ENCODE peak calls at places on chromosomes 2 and 18, in five cellular contexts. H is A549, K is endothelial cell of umbilical vein, J is K562, W is H1. X is an unnamed sample.
A peak's percentile ranks its signal among the peaks of the same experiment; 100 is the strongest.

GRCh38 chr2:36394804-36395203 is 39.2 kb downstream of the CRIM1 start:
- DNase-seq in H (peak; percentile 75), K (no peak), J (no peak), W (no peak), X (no peak)

GRCh38 chr2:35973132-35973736 is 382.3 kb upstream of the CRIM1 start:
- DNase-seq in H (peak; percentile 51), K (peak; percentile 78), J (no peak), W (no peak), X (peak; percentile 46)

GRCh38 chr2:65562890-65563289 is 130.5 kb upstream of the SPRED2 start:
- DNase-seq in H (no peak), K (no peak), J (no peak), W (no peak), X (no peak)

GRCh38 chr2:182818541-182819308 is 47.7 kb downstream of the FRZB start:
- DNase-seq in H (no peak), K (no peak), J (no peak), W (no peak), X (no peak)

GRCh38 chr2:26170795-26171194 is 2.1 kb upstream of the GAREM2 start:
- DNase-seq in H (no peak), K (no peak), J (no peak), W (no peak), X (no peak)

GRCh38 chr2:43038034-43038719 is 188.2 kb downstream of the ZFP36L2 start:
- DNase-seq in H (no peak), K (no peak), J (peak; percentile 71), W (no peak), X (peak; percentile 55)

GRCh38 chr2:102979429-102979828 is 217.6 kb downstream of the TMEM182 start:
- DNase-seq in H (no peak), K (no peak), J (no peak), W (no peak), X (no peak)

GRCh38 chr18:3062798-3063563 is 50.0 kb upstream of the LPIN2 start:
- DNase-seq in H (peak; percentile 42), K (peak; percentile 46), J (peak; percentile 80), W (peak; percentile 83), X (peak; percentile 72)

GRCh38 chr18:36813111-36813752 is 15.6 kb downstream of the TPGS2 start:
- DNase-seq in H (no peak), K (no peak), J (no peak), W (no peak), X (no peak)

GRCh38 chr2:79292231-79292785 is 132.8 kb upstream of the REG3A start:
- DNase-seq in H (no peak), K (no peak), J (no peak), W (no peak), X (no peak)

GRCh38 chr18:10682368-10682714 is 156.5 kb downstream of the NAPG start:
- DNase-seq in H (peak; percentile 5), K (no peak), J (peak; percentile 28), W (no peak), X (no peak)

GRCh38 chr2:19863303-19864041 is 38.3 kb downstream of the TTC32 start:
- DNase-seq in H (peak; percentile 70), K (peak; percentile 55), J (peak; percentile 74), W (peak; percentile 99), X (peak; percentile 76)

GRCh38 chr2:70360661-70361316 is 58.9 kb upstream of the FAM136A start:
- DNase-seq in H (peak; percentile 66), K (no peak), J (peak; percentile 23), W (no peak), X (no peak)

GRCh38 chr18:41457730-41458129 is 497.3 kb upstream of the PIK3C3 start:
- DNase-seq in H (no peak), K (no peak), J (no peak), W (no peak), X (no peak)

GRCh38 chr18:25561923-25562322 is 210.0 kb upstream of the ZNF521 start:
- DNase-seq in H (peak; percentile 2), K (peak; percentile 15), J (peak; percentile 26), W (no peak), X (peak; percentile 12)

GRCh38 chr18:22332590-22332989 is 85.1 kb downstream of the CTAGE1 start:
- DNase-seq in H (peak; percentile 35), K (no peak), J (peak; percentile 59), W (peak; percentile 75), X (peak; percentile 5)

GRCh38 chr2:170425291-170425751 is 247.4 kb downstream of the MYO3B start:
- DNase-seq in H (no peak), K (no peak), J (no peak), W (no peak), X (peak; percentile 25)

GRCh38 chr2:63195310-63195709 is 144.7 kb downstream of the OTX1 start:
- DNase-seq in H (no peak), K (no peak), J (no peak), W (no peak), X (no peak)

GRCh38 chr2:231960810-231961348 is 634 bp upstream of the DIS3L2 start:
- DNase-seq in H (no peak), K (no peak), J (no peak), W (no peak), X (no peak)

GRCh38 chr2:216942016-216942415 is 82.2 kb upstream of the TNP1 start:
- DNase-seq in H (no peak), K (no peak), J (no peak), W (no peak), X (no peak)

GRCh38 chr2:101399001-101399794 is 11.9 kb upstream of the CREG2 start:
- DNase-seq in H (no peak), K (no peak), J (no peak), W (no peak), X (no peak)

GRCh38 chr2:197125000-197125399 is 185.6 kb downstream of the ANKRD44 start:
- DNase-seq in H (no peak), K (no peak), J (no peak), W (no peak), X (no peak)

GRCh38 chr2:237435844-237436590 is 22.1 kb upstream of the COL6A3 start:
- DNase-seq in H (peak; percentile 23), K (no peak), J (no peak), W (no peak), X (no peak)

GRCh38 chr2:200814276-200814815 is 2.6 kb downstream of the BZW1 start:
- DNase-seq in H (no peak), K (no peak), J (no peak), W (no peak), X (no peak)

GRCh38 chr2:49240608-49241007 is 86.3 kb upstream of the FSHR start:
- DNase-seq in H (peak; percentile 14), K (no peak), J (no peak), W (no peak), X (peak; percentile 54)

GRCh38 chr2:169768262-169768995 is 30.2 kb upstream of the SSB start:
- DNase-seq in H (no peak), K (no peak), J (no peak), W (no peak), X (no peak)

GRCh38 chr18:8685141-8685913 is 20.0 kb upstream of the MTCL1 start:
- DNase-seq in H (no peak), K (no peak), J (no peak), W (no peak), X (no peak)

GRCh38 chr2:181304011-181304844 is 153.0 kb upstream of the ITGA4 start:
- DNase-seq in H (no peak), K (no peak), J (no peak), W (no peak), X (no peak)

GRCh38 chr2:205685314-205686230 is 3.3 kb downstream of the NRP2 start:
- DNase-seq in H (peak; percentile 60), K (peak; percentile 40), J (no peak), W (peak; percentile 78), X (no peak)

GRCh38 chr2:127398239-127398590 is 10.4 kb upstream of the MAP3K2 start:
- DNase-seq in H (peak; percentile 84), K (peak; percentile 91), J (peak; percentile 93), W (no peak), X (peak; percentile 78)

GRCh38 chr2:235979753-235980459 is 188.3 kb downstream of the GBX2 start:
- DNase-seq in H (no peak), K (no peak), J (no peak), W (no peak), X (no peak)

GRCh38 chr2:11995381-11995947 is 249.0 kb downstream of the LPIN1 start:
- DNase-seq in H (no peak), K (peak; percentile 30), J (no peak), W (no peak), X (no peak)

GRCh38 chr18:63590368-63590767 is 3.2 kb downstream of the SERPINB13 start:
- DNase-seq in H (no peak), K (no peak), J (no peak), W (no peak), X (no peak)

GRCh38 chr2:27520316-27520715 is 23.7 kb downstream of the GCKR start:
- DNase-seq in H (no peak), K (no peak), J (no peak), W (no peak), X (no peak)

GRCh38 chr2:74026674-74027294 is 42.1 kb downstream of the TET3 start:
- DNase-seq in H (no peak), K (no peak), J (no peak), W (no peak), X (no peak)

GRCh38 chr2:74027496-74027895 is 42.8 kb downstream of the TET3 start:
- DNase-seq in H (no peak), K (no peak), J (no peak), W (no peak), X (no peak)

GRCh38 chr2:74025971-74026612 is 41.4 kb downstream of the TET3 start:
- DNase-seq in H (no peak), K (no peak), J (no peak), W (no peak), X (no peak)

GRCh38 chr2:74029719-74030397 is 45.1 kb downstream of the TET3 start:
- DNase-seq in H (no peak), K (no peak), J (no peak), W (no peak), X (no peak)

GRCh38 chr2:74028290-74028689 is 43.6 kb downstream of the TET3 start:
- DNase-seq in H (no peak), K (no peak), J (no peak), W (no peak), X (no peak)
- H3K4me1 ChIP-seq in H (no peaks in the 10 kb centered on the region), K (no peaks in the 10 kb centered on the region), J (peaks cover 59% of the 10 kb centered on the region), W (peaks cover 36% of the 10 kb centered on the region), X (peaks cover 17% of the 10 kb centered on the region)

GRCh38 chr18:35390956-35391695 is 14.0 kb upstream of the ZNF396 start:
- DNase-seq in H (no peak), K (no peak), J (no peak), W (no peak), X (no peak)

GRCh38 chr18:35387367-35387685 is 10.2 kb upstream of the ZNF396 start:
- DNase-seq in H (no peak), K (no peak), J (no peak), W (no peak), X (no peak)

GRCh38 chr18:35389095-35389618 is 12.0 kb upstream of the ZNF396 start:
- DNase-seq in H (no peak), K (peak; percentile 47), J (no peak), W (no peak), X (no peak)

GRCh38 chr18:35383136-35383535 is 6.0 kb upstream of the ZNF396 start:
- DNase-seq in H (no peak), K (no peak), J (no peak), W (no peak), X (no peak)

GRCh38 chr18:35386600-35387366 is 9.6 kb upstream of the ZNF396 start:
- DNase-seq in H (peak; percentile 83), K (peak; percentile 82), J (peak; percentile 86), W (peak; percentile 63), X (peak; percentile 70)
- TF ChIP-seq JUN in H (no peak), K (no peak), J (no peak), W (no peak), X (no peak)

GRCh38 chr2:233115121-233115520 is 55.0 kb downstream of the INPP5D start:
- DNase-seq in H (no peak), K (no peak), J (no peak), W (no peak), X (no peak)
- H3K4me1 ChIP-seq in H (no peaks in the 10 kb centered on the region), K (no peaks in the 10 kb centered on the region), J (no peaks in the 10 kb centered on the region), W (peaks cover 2% of the 10 kb centered on the region), X (peaks cover 14% of the 10 kb centered on the region)

GRCh38 chr2:98234763-98235162 is 111.5 kb upstream of the CNGA3 start:
- DNase-seq in H (no peak), K (no peak), J (no peak), W (no peak), X (no peak)
- TF ChIP-seq JUN in H (no peak), K (no peak), J (no peak), W (no peak), X (no peak)